ENCODE peak calls at places on chromosome X, in four cellular contexts. One of them, this sample, is unnamed.

GRCh38 chrX:24242649-24243556 is 71.0 kb downstream of the SUPT20HL2 start:
- DNase-seq in HTR-8/SVneo: no peak
- DNase-seq in GM04504: peak
- DNase-seq in left cardiac atrium: peak
- DNase-seq in this sample: peak

GRCh38 chrX:69128573-69128972 is 36.7 kb downstream of the PJA1 start:
- DNase-seq in HTR-8/SVneo: no peak
- DNase-seq in GM04504: no peak
- DNase-seq in left cardiac atrium: peak
- DNase-seq in this sample: no peak

GRCh38 chrX:68920541-68920940 is 91.7 kb downstream of the EFNB1 start:
- DNase-seq in HTR-8/SVneo: no peak
- DNase-seq in GM04504: no peak
- DNase-seq in left cardiac atrium: no peak
- DNase-seq in this sample: no peak

GRCh38 chrX:9919632-9920172 is 47.5 kb upstream of the CLDN34 start:
- DNase-seq in HTR-8/SVneo: no peak
- DNase-seq in GM04504: no peak
- DNase-seq in left cardiac atrium: no peak
- DNase-seq in this sample: no peak

GRCh38 chrX:68084765-68085164 is 348.5 kb downstream of the OPHN1 start:
- DNase-seq in HTR-8/SVneo: no peak
- DNase-seq in GM04504: peak
- DNase-seq in left cardiac atrium: no peak
- DNase-seq in this sample: no peak

GRCh38 chrX:48003367-48003757 is 427 bp downstream of the ZNF182 start:
- DNase-seq in HTR-8/SVneo: no peak
- DNase-seq in GM04504: no peak
- DNase-seq in left cardiac atrium: no peak
- DNase-seq in this sample: no peak

GRCh38 chrX:22934640-22935039 is 65.1 kb upstream of the DDX53 start:
- DNase-seq in HTR-8/SVneo: no peak
- DNase-seq in GM04504: no peak
- DNase-seq in left cardiac atrium: no peak
- DNase-seq in this sample: no peak

GRCh38 chrX:76827672-76828071 is 400.2 kb downstream of the MAGEE1 start:
- DNase-seq in HTR-8/SVneo: no peak
- DNase-seq in GM04504: no peak
- DNase-seq in left cardiac atrium: no peak
- DNase-seq in this sample: no peak

GRCh38 chrX:65643046-65643785 is 24.2 kb upstream of the MSN start:
- DNase-seq in HTR-8/SVneo: no peak
- DNase-seq in GM04504: no peak
- DNase-seq in left cardiac atrium: no peak
- DNase-seq in this sample: peak